ENCODE peak calls at places on chromosomes 11 and 22, in nine cellular contexts. K is H1, X is tibial nerve, F is adrenal gland, Z is transverse colon, E is body of pancreas, Q is GM12892, B is H54, R is A549. T is an unnamed sample.

GRCh38 chr22:46171940-46172339 is 21.6 kb downstream of the PPARA start:
- DNase-seq in B (no peak), Q (no peak), F (no peak), K (no peak), Z (peak; percentile 78), E (no peak), X (no peak), R (no peak), T (no peak)

GRCh38 chr11:21511835-21512440 is 680.9 kb upstream of the ANO5 start:
- DNase-seq in K (peak; percentile 90), Q (peak; percentile 2), Z (peak; percentile 28), X (peak; percentile 54), F (peak; percentile 78), B (peak; percentile 15), R (peak; percentile 21), E (peak; percentile 70), T (peak; percentile 3)

GRCh38 chr11:30424851-30425250 is 101.9 kb downstream of the ARL14EP start:
- DNase-seq in F (no peak), B (no peak), K (no peak), E (no peak), Z (no peak), Q (no peak), X (no peak), R (no peak), T (no peak)

GRCh38 chr22:32475428-32476010 is 908 bp downstream of the FBXO7 start:
- DNase-seq in B (no peak), K (peak; percentile 45), E (peak; percentile 41), X (no peak), Q (no peak), F (peak; percentile 56), Z (peak; percentile 47), R (no peak), T (no peak)

GRCh38 chr22:17753401-17753989 is 20.8 kb downstream of the BID start:
- DNase-seq in X (no peak), F (no peak), K (no peak), Q (no peak), B (peak; percentile 68), Z (no peak), R (no peak), E (no peak), T (no peak)

GRCh38 chr11:2816941-2817421 is 68.6 kb downstream of the CDKN1C start:
- DNase-seq in B (no peak), E (no peak), R (no peak), Q (no peak), F (no peak), Z (peak; percentile 28), X (peak; percentile 58), K (no peak), T (no peak)

GRCh38 chr11:69891421-69892236 is 72.4 kb upstream of the FGF3 start:
- DNase-seq in B (no peak), E (no peak), Q (no peak), Z (peak; percentile 82), K (no peak), X (no peak), F (peak; percentile 85), R (no peak), T (no peak)

GRCh38 chr22:20131593-20131855 is at the start of gene ZDHHC8:
- DNase-seq in Z (peak; percentile 49), E (peak; percentile 40), K (no peak), B (no peak), X (no peak), R (no peak), Q (peak; percentile 63), F (no peak), T (peak; percentile 66)

GRCh38 chr22:22720724-22721261 is 76.4 kb downstream of the GGTLC2 start:
- DNase-seq in K (no peak), R (no peak), F (peak; percentile 54), Z (peak; percentile 46), X (no peak), E (no peak), Q (peak; percentile 37), B (no peak), T (no peak)

GRCh38 chr11:83611616-83612015 is 325.4 kb upstream of the CCDC90B start:
- DNase-seq in Q (no peak), E (no peak), X (no peak), F (no peak), K (no peak), Z (no peak), R (no peak), B (no peak), T (no peak)

GRCh38 chr11:34346551-34346950 is 11.3 kb downstream of the ABTB2 start:
- DNase-seq in Z (no peak), Q (no peak), F (peak; percentile 41), B (no peak), E (no peak), K (no peak), R (peak; percentile 71), X (no peak), T (no peak)

DNA sequence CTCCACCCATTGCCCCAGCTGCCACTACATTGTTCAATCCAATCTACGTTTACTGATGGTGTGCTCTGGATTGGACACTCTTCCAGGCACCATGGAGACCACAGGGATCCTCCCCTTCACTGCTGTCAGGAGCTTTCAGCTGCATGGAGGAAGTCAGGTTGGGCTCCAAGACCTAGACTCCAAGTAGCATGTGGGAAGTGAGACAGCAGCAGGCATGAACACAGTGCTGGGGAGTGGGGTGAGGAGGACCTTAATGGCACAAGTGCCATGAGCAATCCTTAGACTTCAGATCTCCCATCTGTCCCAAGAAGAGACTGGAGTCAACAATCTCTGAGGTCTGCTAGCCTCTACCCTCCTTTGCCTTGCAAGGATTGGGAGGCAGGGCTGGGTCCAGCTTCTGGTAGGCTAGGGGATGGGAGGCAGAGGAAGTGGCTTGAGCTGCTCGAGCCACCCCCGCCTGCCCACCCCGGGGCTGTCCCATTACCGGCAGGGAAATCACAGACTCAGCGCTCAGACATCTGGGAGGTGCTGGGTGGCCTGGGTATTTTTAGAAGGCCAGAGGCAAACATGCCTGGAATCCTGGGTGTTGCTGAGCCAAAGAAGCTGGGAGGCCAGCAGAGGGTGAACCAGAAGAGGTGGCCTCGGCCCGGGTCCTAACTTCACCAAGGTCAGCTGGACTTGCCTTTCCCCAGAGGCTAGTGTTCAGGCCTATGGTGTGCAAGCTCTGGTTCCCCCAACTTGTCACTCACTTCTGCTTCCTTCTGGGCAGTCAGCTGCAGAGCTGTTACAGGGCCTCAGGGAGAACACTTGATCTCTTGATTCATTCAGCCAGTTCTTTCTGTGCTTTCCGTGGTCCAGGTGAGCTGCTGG is 15.3 kb upstream of the FCHSD2 start:
- DNase-seq in F (peak; percentile 55), R (no peak), Q (no peak), Z (peak; percentile 35), B (no peak), K (no peak), E (no peak), X (no peak), T (no peak)
- TF ChIP-seq POLR2A in F (no peak), R (no peak), Q (peak; percentile 60), Z (no peak), B (no peak), K (no peak), E (no peak), X (no peak), T (peak; percentile 68)

GRCh38 chr11:60206616-60207015 is 23.7 kb upstream of the MS4A6A start:
- DNase-seq in K (no peak), E (no peak), Z (no peak), B (no peak), R (no peak), X (no peak), Q (no peak), F (no peak), T (no peak)
- TF ChIP-seq POLR2A in K (no peak), E (no peak), Z (no peak), B (no peak), R (no peak), X (no peak), Q (no peak), F (no peak), T (no peak)

GRCh38 chr11:96424693-96425092 is 34.9 kb downstream of the JRKL start:
- DNase-seq in E (no peak), R (no peak), Z (no peak), F (no peak), K (no peak), Q (no peak), B (no peak), X (no peak), T (no peak)

GRCh38 chr11:96430668-96431067 is 40.9 kb downstream of the JRKL start:
- DNase-seq in R (no peak), X (no peak), Q (no peak), Z (no peak), K (no peak), F (no peak), E (no peak), B (no peak), T (no peak)

DNA sequence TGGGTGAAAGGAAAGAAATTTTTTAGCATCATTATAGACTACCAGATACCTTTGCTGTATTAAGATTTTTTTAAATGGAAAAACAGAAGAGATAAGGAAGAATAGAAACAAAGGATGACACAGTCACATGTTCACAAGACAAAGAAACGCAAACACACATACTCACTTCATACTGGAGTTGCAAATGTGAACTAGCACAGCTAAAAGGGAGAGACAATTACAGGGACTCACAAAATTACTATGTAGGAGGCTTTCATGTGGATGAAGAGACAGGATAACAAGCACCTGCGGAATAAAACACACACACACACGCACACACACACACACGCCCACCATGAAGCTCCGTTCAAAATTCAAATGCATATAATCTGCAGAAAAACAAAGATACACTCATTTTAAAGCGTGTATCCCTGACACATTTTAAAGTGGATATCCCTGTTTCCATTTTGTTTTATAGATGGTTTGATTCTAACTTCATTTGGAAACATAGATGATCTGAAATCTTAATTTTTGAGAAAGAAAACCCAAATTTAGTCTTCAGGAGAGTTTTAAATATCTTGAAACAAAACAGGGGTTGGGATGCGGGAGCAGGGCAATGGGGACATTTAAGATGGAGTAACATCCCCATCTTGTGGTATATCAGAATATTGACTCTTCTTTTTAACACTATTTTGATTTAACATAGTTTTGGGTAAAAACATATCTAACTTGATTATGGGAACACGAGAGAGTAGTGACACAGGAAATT is 36.7 kb downstream of the JRKL start:
- DNase-seq in B (no peak), R (peak; percentile 10), X (no peak), F (no peak), Z (no peak), K (no peak), Q (no peak), E (no peak), T (no peak)
- TF ChIP-seq POLR2A in B (no peak), R (no peak), X (no peak), F (no peak), Z (no peak), K (no peak), Q (no peak), E (no peak), T (no peak)

GRCh38 chr11:67289226-67289650 is at the start of gene ANKRD13D:
- DNase-seq in R (no peak), E (no peak), Z (no peak), F (no peak), B (peak; percentile 65), X (no peak), K (no peak), Q (no peak), T (no peak)

GRCh38 chr11:67288198-67288451 is 978 bp upstream of the ANKRD13D start:
- DNase-seq in X (no peak), Q (no peak), R (no peak), B (no peak), Z (no peak), E (no peak), F (no peak), K (no peak), T (no peak)

GRCh38 chr11:67289651-67290479 is 762 bp downstream of the ANKRD13D start:
- DNase-seq in X (no peak), Q (no peak), R (no peak), F (no peak), B (peak; percentile 53), K (peak; percentile 64), Z (no peak), E (no peak), T (no peak)

GRCh38 chr11:67287355-67288197 is 1.5 kb upstream of the ANKRD13D start:
- DNase-seq in X (no peak), B (no peak), E (no peak), R (no peak), Q (no peak), Z (no peak), F (no peak), K (no peak), T (no peak)

GRCh38 chr11:67288452-67289225 is 464 bp upstream of the ANKRD13D start:
- DNase-seq in B (peak; percentile 93), X (peak; percentile 82), E (peak; percentile 75), F (peak; percentile 92), Z (peak; percentile 92), Q (peak; percentile 92), R (peak; percentile 83), K (peak; percentile 91), T (peak; percentile 94)
- TF ChIP-seq POLR2A in B (peak; percentile 92), X (peak; percentile 37), E (peak; percentile 58), F (peak; percentile 65), Z (peak; percentile 70), Q (peak; percentile 97), R (peak; percentile 80), K (peak; percentile 61), T (peak; percentile 97)

T was measured in GM12891.